ENCODE peak calls at places on chromosomes 16 and 17, in nine cellular contexts. O is hypothalamus; D is GM04504; B is GM13976; X is SW480; A is NCI-H460; N is stimulated activated CD8-positive, alpha-beta memory T cell treated with anti-CD3 and anti-CD28 coated beads, Interleukin-7, amount 100 ng/mL, for 4 hours; V is heart right ventricle; W is T-helper 2 cell. L is an unnamed sample.

GRCh38 chr16:24997665-24998064 is 17.5 kb downstream of the ARHGAP17 start:
- DNase-seq in O (no peak), N (no peak), B (no peak), X (no peak), V (no peak), D (no peak), A (no peak), W (no peak), L (no peak)

GRCh38 chr16:1958715-1959268 is 546 bp upstream of the NDUFB10 start:
- DNase-seq in O (no peak), N (no peak), X (no peak), D (no peak), W (no peak), V (no peak), A (no peak), B (no peak), L (no peak)

GRCh38 chr16:67931712-67932461 is at the start of gene CTRL:
- DNase-seq in D (no peak), V (no peak), N (no peak), O (no peak), X (no peak), B (no peak), W (no peak), A (no peak), L (no peak)

GRCh38 chr16:8620535-8620934 is 963 bp upstream of the METTL22 start:
- DNase-seq in W (no peak), X (no peak), N (no peak), B (no peak), D (no peak), O (no peak), A (no peak), V (no peak), L (no peak)

GRCh38 chr16:8899709-8900317 is 17.7 kb downstream of the LITAFD start:
- DNase-seq in O (no peak), W (no peak), B (no peak), D (no peak), N (no peak), V (no peak), X (no peak), A (no peak), L (no peak)

GRCh38 chr16:1773703-1774455 is 945 bp upstream of the MRPS34 start:
- DNase-seq in W (no peak), O (no peak), B (no peak), A (no peak), D (no peak), V (no peak), X (no peak), N (no peak), L (no peak)

GRCh38 chr17:39739020-39739884 is 1.5 kb downstream of the GRB7 start:
- DNase-seq in V (no peak), N (no peak), O (no peak), W (no peak), X (peak; percentile 95), D (no peak), B (no peak), A (no peak), L (no peak)

GRCh38 chr16:1491327-1491726 is 1.8 kb upstream of the TELO2 start:
- DNase-seq in B (no peak), V (no peak), O (no peak), A (no peak), N (no peak), W (no peak), D (no peak), X (no peak), L (no peak)

GRCh38 chr17:65467156-65467555 is 94.3 kb downstream of the AXIN2 start:
- DNase-seq in D (no peak), W (no peak), V (no peak), A (no peak), X (no peak), B (no peak), O (no peak), N (no peak), L (no peak)

GRCh38 chr16:441447-441846 is 16.0 kb downstream of the RAB11FIP3 start:
- DNase-seq in D (no peak), O (no peak), W (no peak), V (no peak), B (no peak), X (no peak), A (no peak), N (no peak), L (no peak)

GRCh38 chr16:28987170-28987853 is 2.5 kb downstream of the LAT start:
- DNase-seq in D (no peak), B (no peak), V (no peak), X (no peak), W (no peak), O (no peak), A (no peak), N (no peak), L (no peak)

GRCh38 chr16:87854907-87855683 is 14.2 kb downstream of the SLC7A5 start:
- DNase-seq in D (no peak), X (no peak), B (no peak), V (no peak), O (no peak), W (no peak), N (no peak), A (no peak), L (no peak)

GRCh38 chr16:66274335-66275110 is 92.0 kb upstream of the CDH5 start:
- DNase-seq in A (peak; percentile 47), B (peak; percentile 43), D (no peak), V (no peak), X (peak; percentile 47), N (no peak), O (no peak), W (no peak), L (no peak)

GRCh38 chr16:58461640-58462039 is 38.3 kb upstream of the NDRG4 start:
- DNase-seq in O (no peak), A (no peak), B (no peak), V (no peak), X (no peak), D (no peak), W (no peak), N (no peak), L (no peak)

GRCh38 chr16:4142268-4142667 is 26.0 kb upstream of the ADCY9 start:
- DNase-seq in X (peak; percentile 7), O (no peak), N (no peak), B (peak; percentile 54), D (no peak), A (no peak), V (no peak), W (no peak), L (peak; percentile 20)

GRCh38 chr17:31487648-31488263 is 96.3 kb downstream of the RAB11FIP4 start:
- DNase-seq in V (peak; percentile 68), O (peak; percentile 59), B (peak; percentile 100), X (peak; percentile 93), N (peak; percentile 96), W (peak; percentile 96), D (no peak), A (peak; percentile 67), L (peak; percentile 89)

GRCh38 chr17:17500999-17501605 is 4.9 kb upstream of the RASD1 start:
- DNase-seq in N (no peak), W (no peak), A (no peak), V (no peak), B (no peak), X (no peak), D (no peak), O (no peak), L (no peak)

GRCh38 chr17:36602030-36602737 is 801 bp downstream of the MRM1 start:
- DNase-seq in X (peak; percentile 33), N (peak; percentile 3), O (no peak), A (no peak), B (no peak), V (no peak), D (no peak), W (no peak), L (no peak)

GRCh38 chr17:40018211-40019121 is 3.2 kb downstream of the CSF3 start:
- DNase-seq in A (no peak), W (no peak), D (no peak), V (peak; percentile 47), B (no peak), X (no peak), N (no peak), O (no peak), L (no peak)

GRCh38 chr16:63130942-63131341 is 1094.7 kb upstream of the CDH8 start:
- DNase-seq in X (no peak), A (no peak), W (no peak), B (no peak), O (no peak), D (no peak), V (no peak), N (no peak), L (no peak)

GRCh38 chr17:31561469-31562412 is 170.3 kb downstream of the RAB11FIP4 start:
- DNase-seq in N (no peak), D (no peak), V (no peak), O (no peak), A (no peak), X (no peak), W (no peak), B (no peak), L (peak; percentile 24)

GRCh38 chr17:76414334-76415295 is 30.2 kb downstream of the SPHK1 start:
- DNase-seq in D (no peak), X (no peak), B (peak; percentile 9), O (no peak), N (no peak), W (no peak), A (no peak), V (peak; percentile 80), L (peak; percentile 54)

GRCh38 chr16:72203401-72203800 is 31.4 kb upstream of the PMFBP1 start:
- DNase-seq in N (no peak), D (no peak), A (no peak), V (peak; percentile 16), W (no peak), B (peak; percentile 35), X (no peak), O (no peak), L (peak; percentile 76)

GRCh38 chr16:27404163-27404823 is 2.3 kb downstream of the IL21R start:
- DNase-seq in O (no peak), W (no peak), N (no peak), V (no peak), A (no peak), D (no peak), B (no peak), X (no peak), L (no peak)

GRCh38 chr17:41521574-41522261 is 3.0 kb upstream of the KRT15 start:
- DNase-seq in B (no peak), N (no peak), V (no peak), O (no peak), D (peak; percentile 34), X (peak; percentile 99), A (peak; percentile 88), W (no peak), L (no peak)

GRCh38 chr17:56203430-56203829 is 50.2 kb downstream of the ANKFN1 start:
- DNase-seq in D (no peak), W (no peak), V (no peak), N (no peak), X (peak; percentile 42), O (no peak), B (no peak), A (peak; percentile 23), L (no peak)

GRCh38 chr17:7132511-7133094 is 18.0 kb upstream of the ASGR2 start:
- DNase-seq in X (no peak), N (peak; percentile 20), A (no peak), B (peak; percentile 85), D (no peak), W (no peak), O (no peak), V (no peak), L (peak; percentile 31)

GRCh38 chr17:15493031-15493750 is 25.8 kb upstream of the CDRT4 start:
- DNase-seq in W (no peak), D (no peak), B (no peak), N (no peak), O (no peak), X (no peak), A (no peak), V (no peak), L (no peak)

GRCh38 chr17:50808888-50809287 is 26.5 kb upstream of the WFIKKN2 start:
- DNase-seq in W (no peak), N (no peak), B (no peak), V (no peak), A (no peak), X (no peak), D (no peak), O (no peak), L (no peak)

L was measured in pons.